ENCODE peak calls at places on chromosome 2, in seven cellular contexts. T is kidney, N is RWPE1, Z is thoracic aorta, P is AG04450, S is fibroblast of pulmonary artery, M is GM12864. L is an unnamed sample.

GRCh38 chr2:172978053-172978383 is 97.6 kb upstream of the MAP3K20 start:
- DNase-seq in P (no peak), T (no peak), S (no peak), M (no peak), N (no peak), Z (no peak), L (no peak)

GRCh38 chr2:149629003-149629402 is 41.4 kb upstream of the MMADHC start:
- DNase-seq in T (no peak), M (no peak), N (no peak), Z (no peak), S (no peak), P (no peak), L (no peak)

GRCh38 chr2:71856709-71857525 is 290.7 kb downstream of the CYP26B1 start:
- DNase-seq in S (peak), N (peak), T (no peak), P (no peak), M (no peak), Z (no peak), L (no peak)

GRCh38 chr2:113233593-113234550 is 44.8 kb downstream of the PAX8 start:
- DNase-seq in Z (no peak), N (no peak), S (peak), P (no peak), T (no peak), M (no peak), L (no peak)

GRCh38 chr2:128469875-128470274 is 151.2 kb upstream of the HS6ST1 start:
- DNase-seq in Z (no peak), S (no peak), M (no peak), N (no peak), T (no peak), P (no peak), L (no peak)

GRCh38 chr2:109513749-109514588 is 99.8 kb downstream of the SEPTIN10 start:
- DNase-seq in S (peak), P (peak), M (peak), N (peak), Z (peak), T (no peak), L (peak)

GRCh38 chr2:190379249-190379964 is 28.7 kb upstream of the MFSD6 start:
- DNase-seq in T (no peak), M (no peak), P (no peak), S (peak), N (no peak), Z (no peak), L (no peak)

GRCh38 chr2:181106789-181107418 is 126.5 kb downstream of the UBE2E3 start:
- DNase-seq in P (peak), T (no peak), S (peak), N (peak), Z (no peak), M (peak), L (peak)

GRCh38 chr2:226211439-226211838 is 588.2 kb downstream of the IRS1 start:
- DNase-seq in P (peak), N (no peak), Z (no peak), S (peak), T (no peak), M (no peak), L (no peak)

GRCh38 chr2:25068193-25068592 is 26.3 kb downstream of the EFR3B start:
- DNase-seq in S (no peak), N (no peak), P (no peak), Z (no peak), M (no peak), T (no peak), L (no peak)

GRCh38 chr2:236819275-236820002 is 249.8 kb downstream of the ACKR3 start:
- DNase-seq in Z (no peak), T (no peak), P (no peak), S (no peak), M (no peak), N (no peak), L (no peak)

GRCh38 chr2:96413067-96413722 is 77.6 kb downstream of the NCAPH start:
- DNase-seq in M (no peak), P (no peak), T (no peak), S (peak), Z (no peak), N (no peak), L (no peak)

GRCh38 chr2:116980354-116980753 is 834.1 kb upstream of the DDX18 start:
- DNase-seq in P (no peak), M (no peak), S (no peak), Z (no peak), N (no peak), T (no peak), L (no peak)

GRCh38 chr2:219485201-219485580 is 13.5 kb upstream of the GMPPA start:
- DNase-seq in T (no peak), N (no peak), S (no peak), Z (no peak), P (no peak), M (no peak), L (no peak)

GRCh38 chr2:190344275-190344827 is 962 bp downstream of the INPP1 start:
- DNase-seq in S (no peak), N (peak), Z (no peak), P (no peak), T (no peak), M (no peak), L (peak)

GRCh38 chr2:10228611-10229365 is 73.9 kb upstream of the HPCAL1 start:
- DNase-seq in Z (no peak), P (no peak), S (no peak), M (no peak), N (no peak), T (peak), L (no peak)

GRCh38 chr2:181371195-181371594 is 86.0 kb upstream of the ITGA4 start:
- DNase-seq in P (no peak), N (no peak), M (no peak), Z (no peak), S (no peak), T (no peak), L (no peak)

GRCh38 chr2:45373534-45373933 is 237.5 kb downstream of the SRBD1 start:
- DNase-seq in Z (no peak), M (no peak), P (no peak), S (no peak), N (no peak), T (no peak), L (no peak)

DNA sequence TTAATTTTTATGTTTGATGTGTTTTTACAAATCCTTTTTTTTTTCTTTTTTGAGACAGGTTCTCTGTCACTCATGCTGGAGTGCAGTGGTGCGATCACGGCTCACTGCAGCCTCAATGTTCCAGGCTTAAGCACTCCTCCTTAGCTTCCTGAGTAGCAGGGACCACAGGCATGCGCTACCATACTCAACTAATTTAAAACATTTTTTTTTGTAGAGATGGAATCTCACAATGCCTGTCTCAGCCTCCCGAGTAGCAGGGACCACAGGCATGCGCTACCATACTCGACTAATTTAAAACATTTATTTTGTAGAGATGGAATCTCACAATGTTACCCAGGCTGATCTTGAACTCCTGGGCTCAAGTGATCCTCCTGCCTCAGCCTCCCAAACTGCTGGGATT is 3.2 kb downstream of the NOTO start:
- DNase-seq in P (no peak), M (no peak), S (no peak), N (no peak), T (no peak), Z (no peak), L (no peak)
- TF ChIP-seq CTCF in P (no peak), M (no peak), S (no peak), N (no peak), T (no peak), Z (no peak), L (no peak)

GRCh38 chr2:99852376-99852934 is 289.9 kb downstream of the AFF3 start:
- DNase-seq in P (no peak), S (no peak), Z (no peak), M (no peak), T (no peak), N (no peak), L (no peak)
- TF ChIP-seq CTCF in P (no peak), S (no peak), Z (no peak), M (no peak), T (no peak), N (no peak), L (no peak)

GRCh38 chr2:218470454-218470853 is 51.5 kb downstream of the VIL1 start:
- DNase-seq in N (no peak), P (no peak), S (no peak), M (no peak), Z (no peak), T (no peak), L (no peak)
- TF ChIP-seq CTCF in N (no peak), P (no peak), S (no peak), M (no peak), Z (no peak), T (no peak), L (no peak)

GRCh38 chr2:192029089-192029488 is 165.6 kb downstream of the TMEFF2 start:
- DNase-seq in Z (no peak), N (no peak), S (peak), T (no peak), P (no peak), M (peak), L (no peak)
- TF ChIP-seq CTCF in Z (no peak), N (no peak), S (peak), T (no peak), P (peak), M (peak), L (peak)

GRCh38 chr2:46988733-46989481 is 73.3 kb upstream of the MCFD2 start:
- DNase-seq in P (no peak), Z (no peak), M (no peak), T (no peak), S (no peak), N (no peak), L (no peak)
- TF ChIP-seq CTCF in P (peak), Z (no peak), M (no peak), T (no peak), S (peak), N (no peak), L (no peak)

L was measured in GM13977.